ENCODE peak calls at places on chromosomes 2 and 18, in nine cellular contexts. E is HepG2, A is spleen, D is GM12878, Q is tibial nerve, I is esophagus squamous epithelium, C is H54, H is breast epithelium, L is GM12892. Y is an unnamed sample.

GRCh38 chr18:30970201-30970816 is 72.2 kb downstream of the DSC3 start:
- DNase-seq in E (peak; percentile 31), A (no peak), D (no peak), Q (no peak), I (no peak), C (no peak), H (no peak), L (no peak), Y (no peak)

GRCh38 chr2:158034198-158034831 is 67.4 kb upstream of the UPP2 start:
- DNase-seq in E (peak; percentile 74), A (no peak), D (no peak), Q (no peak), I (no peak), C (peak; percentile 30), H (no peak), L (no peak), Y (no peak)

GRCh38 chr18:49399003-49399402 is 61.4 kb downstream of the DYM start:
- DNase-seq in E (no peak), A (no peak), D (no peak), Q (no peak), I (no peak), C (no peak), H (no peak), L (no peak), Y (peak; percentile 41)

GRCh38 chr2:7068447-7068846 is 151.2 kb downstream of the RNF144A start:
- DNase-seq in E (no peak), A (no peak), D (no peak), Q (no peak), I (no peak), C (no peak), H (no peak), L (no peak), Y (no peak)

GRCh38 chr2:176680916-176681315 is 411.7 kb downstream of the MTX2 start:
- DNase-seq in E (no peak), A (no peak), D (no peak), Q (no peak), I (no peak), C (no peak), H (no peak), L (no peak), Y (no peak)

GRCh38 chr18:52536039-52536438 is 196.0 kb downstream of the DCC start:
- DNase-seq in E (no peak), A (no peak), D (no peak), Q (no peak), I (no peak), C (no peak), H (no peak), L (no peak), Y (no peak)

GRCh38 chr18:57586243-57587049 is at the start of gene FECH:
- DNase-seq in E (peak; percentile 35), A (peak; percentile 94), D (no peak), Q (peak; percentile 53), I (no peak), C (peak; percentile 63), H (peak; percentile 74), L (peak; percentile 73), Y (peak; percentile 89)

GRCh38 chr2:96556441-96557330 is 20.1 kb downstream of the ARID5A start:
- DNase-seq in E (peak; percentile 99), A (no peak), D (no peak), Q (no peak), I (no peak), C (peak; percentile 98), H (no peak), L (no peak), Y (no peak)

GRCh38 chr2:195995499-195995898 is 73.1 kb downstream of the DNAH7 start:
- DNase-seq in E (no peak), A (no peak), D (no peak), Q (no peak), I (no peak), C (no peak), H (no peak), L (no peak), Y (peak; percentile 6)

GRCh38 chr2:195998070-195998469 is 70.6 kb downstream of the DNAH7 start:
- DNase-seq in E (no peak), A (no peak), D (no peak), Q (no peak), I (no peak), C (no peak), H (no peak), L (no peak), Y (no peak)

GRCh38 chr2:196000551-196000950 is 68.1 kb downstream of the DNAH7 start:
- DNase-seq in E (no peak), A (no peak), D (no peak), Q (no peak), I (no peak), C (no peak), H (no peak), L (no peak), Y (no peak)
- TF ChIP-seq POLR2A in E (no peak), A (no peak), D (no peak), Q (no peak), I (no peak), C (no peak), H (no peak), L (no peak), Y (no peak)

GRCh38 chr2:144510206-144510991 is 9.5 kb downstream of the ZEB2 start:
- DNase-seq in E (peak; percentile 45), A (no peak), D (peak; percentile 19), Q (no peak), I (no peak), C (no peak), H (no peak), L (no peak), Y (no peak)
- TF ChIP-seq POLR2A in E (no peak), A (no peak), D (no peak), Q (no peak), I (no peak), C (no peak), H (no peak), L (no peak), Y (no peak)

DNA sequence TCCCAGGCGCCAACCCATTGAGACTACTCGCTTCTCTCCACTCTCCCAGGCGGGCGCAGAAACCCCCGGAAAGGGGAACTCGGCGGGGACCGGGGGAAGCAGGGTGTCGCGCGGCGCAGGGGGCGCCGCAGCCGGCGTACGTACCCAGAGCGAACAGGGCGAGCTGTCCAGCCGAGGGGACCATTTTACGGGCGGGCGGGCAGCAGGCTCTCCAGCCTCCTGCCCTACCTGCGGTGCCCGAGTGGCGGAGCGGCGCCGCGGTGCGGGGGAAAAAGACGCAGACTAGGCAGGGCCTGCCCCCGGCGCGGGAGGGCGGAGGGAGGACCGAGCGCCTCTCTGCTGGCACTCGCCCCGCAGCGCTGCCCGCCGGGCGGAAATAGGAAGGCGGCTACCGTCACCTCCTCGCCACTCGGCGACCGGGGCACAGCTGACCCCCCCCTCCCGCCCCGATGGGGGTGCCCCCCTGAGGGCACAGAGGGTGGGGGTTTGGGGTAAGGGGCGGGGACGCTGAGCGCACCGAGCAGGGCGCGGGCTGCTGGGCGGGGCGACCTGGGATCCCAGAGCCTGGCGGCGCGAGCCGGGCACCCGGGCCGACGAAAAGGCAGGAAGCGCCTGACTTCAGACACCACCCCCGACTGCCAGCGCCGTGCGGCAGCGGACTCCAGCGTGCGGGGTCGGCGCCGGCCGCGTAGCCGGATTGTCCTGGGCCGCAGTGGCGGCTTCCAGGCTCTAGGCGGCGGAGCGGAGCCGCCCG is at the start of gene TGFA:
- DNase-seq in E (peak; percentile 91), A (peak; percentile 94), D (no peak), Q (peak; percentile 15), I (no peak), C (peak; percentile 82), H (peak; percentile 76), L (peak; percentile 47), Y (peak; percentile 90)
- TF ChIP-seq POLR2A in E (peak; percentile 74), A (no peak), D (no peak), Q (peak; percentile 11), I (no peak), C (no peak), H (peak; percentile 21), L (no peak), Y (no peak)

GRCh38 chr2:134873152-134873551 is 34.7 kb downstream of the ACMSD start:
- DNase-seq in E (no peak), A (no peak), D (no peak), Q (no peak), I (no peak), C (no peak), H (no peak), L (no peak), Y (no peak)
- TF ChIP-seq POLR2A in E (no peak), A (no peak), D (no peak), Q (no peak), I (no peak), C (no peak), H (no peak), L (no peak), Y (no peak)

GRCh38 chr2:167859676-167860075 is 387.7 kb downstream of the STK39 start:
- DNase-seq in E (no peak), A (no peak), D (no peak), Q (no peak), I (no peak), C (no peak), H (no peak), L (no peak), Y (no peak)

GRCh38 chr2:167853717-167854116 is 393.7 kb downstream of the STK39 start:
- DNase-seq in E (no peak), A (no peak), D (no peak), Q (no peak), I (no peak), C (no peak), H (no peak), L (no peak), Y (no peak)

GRCh38 chr2:167857406-167857805 is 390.0 kb downstream of the STK39 start:
- DNase-seq in E (no peak), A (no peak), D (no peak), Q (no peak), I (no peak), C (no peak), H (no peak), L (no peak), Y (no peak)

GRCh38 chr2:167855211-167855610 is 392.2 kb downstream of the STK39 start:
- DNase-seq in E (no peak), A (no peak), D (no peak), Q (no peak), I (no peak), C (no peak), H (no peak), L (no peak), Y (no peak)

DNA sequence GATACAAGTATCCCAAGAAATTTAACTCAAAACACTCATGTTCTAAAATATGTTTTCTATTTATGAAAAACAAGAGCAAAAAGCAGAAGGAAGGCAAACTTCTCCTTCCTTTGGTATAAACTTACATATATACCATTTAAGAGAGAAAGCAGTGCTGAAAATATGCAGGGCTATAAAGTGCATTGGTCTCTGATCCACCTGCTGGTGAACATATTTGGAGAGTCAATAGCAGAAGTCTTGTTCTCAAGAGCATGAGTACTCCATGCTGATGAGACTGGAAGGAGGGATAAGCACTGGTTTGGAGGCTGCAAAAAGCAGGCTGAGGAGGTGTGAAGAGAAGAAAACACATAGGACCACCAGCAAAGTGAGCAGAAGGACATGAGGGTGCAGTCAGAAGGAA is 391.2 kb downstream of the STK39 start:
- DNase-seq in E (peak; percentile 11), A (no peak), D (no peak), Q (no peak), I (no peak), C (no peak), H (no peak), L (no peak), Y (no peak)
- TF ChIP-seq POLR2A in E (no peak), A (no peak), D (no peak), Q (no peak), I (no peak), C (no peak), H (no peak), L (no peak), Y (no peak)